ENCODE peak calls at places on chromosomes 16 and 17, in eight cellular contexts. M, Z, B, E, G, U, P and F are unnamed samples.

GRCh38 chr16:46871587-46871986 is 12.6 kb upstream of the GPT2 start:
- DNase-seq in M (no peak), Z (no peak), B (no peak), E (no peak), G (no peak), U (no peak), P (no peak), F (no peak)

GRCh38 chr17:3040882-3041281 is 22.5 kb downstream of the OR1D5 start:
- DNase-seq in M (no peak), Z (no peak), B (no peak), E (no peak), G (no peak), U (no peak), P (no peak), F (no peak)

GRCh38 chr17:40564883-40565744 is at the start of gene CCR7:
- DNase-seq in M (no peak), Z (no peak), B (no peak), E (no peak), G (no peak), U (no peak), P (no peak), F (no peak)

GRCh38 chr16:79451196-79451816 is 149.2 kb downstream of the MAF start:
- DNase-seq in M (no peak), Z (no peak), B (no peak), E (no peak), G (no peak), U (no peak), P (no peak), F (no peak)

GRCh38 chr16:4646773-4647660 is 22.4 kb downstream of the MGRN1 start:
- DNase-seq in M (no peak), Z (no peak), B (no peak), E (no peak), G (no peak), U (no peak), P (no peak), F (no peak)

GRCh38 chr17:44779211-44780025 is 20.6 kb downstream of the ADAM11 start:
- DNase-seq in M (peak), Z (peak), B (peak), E (peak), G (peak), U (peak), P (peak), F (no peak)

GRCh38 chr16:66266436-66267286 is 99.8 kb upstream of the CDH5 start:
- DNase-seq in M (peak), Z (peak), B (no peak), E (no peak), G (peak), U (no peak), P (peak), F (no peak)

GRCh38 chr16:70786020-70786419 is 14.9 kb downstream of the VAC14 start:
- DNase-seq in M (no peak), Z (no peak), B (no peak), E (no peak), G (no peak), U (no peak), P (no peak), F (no peak)

GRCh38 chr17:61307905-61308886 is 91.4 kb upstream of the TBX2 start:
- DNase-seq in M (peak), Z (peak), B (peak), E (no peak), G (peak), U (no peak), P (peak), F (no peak)

GRCh38 chr17:61325382-61326073 is 74.1 kb upstream of the TBX2 start:
- DNase-seq in M (no peak), Z (no peak), B (peak), E (no peak), G (peak), U (no peak), P (peak), F (no peak)

GRCh38 chr17:1109606-1110523 is 69.9 kb downstream of the ABR start:
- DNase-seq in M (no peak), Z (no peak), B (peak), E (peak), G (peak), U (no peak), P (no peak), F (no peak)

GRCh38 chr17:79993390-79994221 is 42.1 kb downstream of the TBC1D16 start:
- DNase-seq in M (peak), Z (peak), B (no peak), E (no peak), G (peak), U (no peak), P (peak), F (no peak)

GRCh38 chr17:74815671-74816370 is 39.7 kb upstream of the NAT9 start:
- DNase-seq in M (no peak), Z (no peak), B (no peak), E (peak), G (no peak), U (peak), P (no peak), F (no peak)
- TF ChIP-seq CTCF in M (peak), Z (no peak), B (peak), E (peak), G (peak), U (peak), P (no peak), F (no peak)

DNA sequence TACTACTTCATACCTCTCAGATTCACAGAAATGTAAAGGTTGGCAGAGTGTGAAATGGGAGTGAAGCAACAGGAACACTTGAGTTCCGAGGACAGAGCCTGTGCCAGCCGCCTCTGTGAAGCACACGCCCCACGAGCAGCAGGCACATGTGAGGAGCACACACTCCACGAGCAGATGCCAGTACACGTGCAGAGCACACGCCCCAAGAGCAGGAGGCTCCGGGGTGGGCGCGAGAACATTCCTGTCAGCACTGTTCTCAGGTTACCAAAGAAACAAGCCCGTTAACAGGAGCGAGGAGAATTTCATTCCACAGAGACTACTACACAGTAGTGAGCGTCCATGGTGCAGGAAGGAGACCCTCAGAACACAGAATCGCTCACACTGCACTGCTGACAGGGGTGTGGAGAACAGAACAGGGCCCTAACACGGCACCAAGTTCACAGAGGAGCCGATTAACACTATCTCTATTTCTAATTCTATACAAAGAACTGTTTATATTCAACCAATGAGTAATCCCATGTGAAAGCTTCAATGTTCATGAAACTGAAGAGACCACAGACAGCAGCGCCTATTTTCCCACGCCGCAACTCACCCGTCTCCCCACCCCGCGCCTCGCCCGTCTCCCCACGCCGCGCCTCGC is 40.1 kb downstream of the KLHDC4 start:
- DNase-seq in M (peak), Z (no peak), B (no peak), E (no peak), G (no peak), U (no peak), P (peak), F (no peak)
- TF ChIP-seq CTCF in M (no peak), Z (no peak), B (no peak), E (no peak), G (no peak), U (no peak), P (no peak), F (no peak)

GRCh38 chr16:75794426-75794825 is 68.1 kb upstream of the CPHXL start:
- DNase-seq in M (no peak), Z (no peak), B (no peak), E (no peak), G (no peak), U (no peak), P (no peak), F (no peak)
- TF ChIP-seq CTCF in M (no peak), Z (no peak), B (no peak), E (no peak), G (no peak), U (no peak), P (no peak), F (no peak)

DNA sequence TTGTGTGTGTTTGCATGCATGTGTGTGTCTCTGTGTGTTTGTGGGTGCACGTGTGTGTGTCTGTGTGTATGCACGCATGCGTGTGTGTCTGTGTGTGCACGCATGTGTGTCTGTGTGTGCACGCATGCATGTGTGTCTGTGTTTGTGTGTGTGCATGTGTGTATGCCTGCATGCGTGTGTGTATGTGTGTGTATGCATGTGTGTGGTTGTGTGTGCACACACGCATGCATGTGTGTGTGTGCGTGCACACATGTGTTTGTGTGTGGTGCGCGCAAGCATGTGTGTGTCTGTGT is 239.9 kb upstream of the TNRC6C start:
- DNase-seq in M (no peak), Z (no peak), B (no peak), E (no peak), G (no peak), U (no peak), P (no peak), F (no peak)
- TF ChIP-seq CTCF in M (no peak), Z (no peak), B (no peak), E (no peak), G (no peak), U (no peak), P (no peak), F (no peak)

GRCh38 chr17:7436556-7437368 is 1.5 kb downstream of the TMEM102 start:
- DNase-seq in M (peak), Z (no peak), B (peak), E (peak), G (peak), U (peak), P (peak), F (no peak)
- TF ChIP-seq CTCF in M (peak), Z (peak), B (peak), E (peak), G (peak), U (peak), P (peak), F (peak)

GRCh38 chr17:9874722-9875121 is 30.3 kb downstream of the RCVRN start:
- DNase-seq in M (no peak), Z (no peak), B (no peak), E (no peak), G (no peak), U (no peak), P (no peak), F (no peak)
- TF ChIP-seq CTCF in M (no peak), Z (no peak), B (peak), E (no peak), G (no peak), U (no peak), P (no peak), F (no peak)

GRCh38 chr17:8632087-8632486 is 1.6 kb upstream of the MYH10 start:
- DNase-seq in M (no peak), Z (no peak), B (no peak), E (peak), G (no peak), U (peak), P (no peak), F (no peak)

GRCh38 chr17:8630227-8630801 is at the start of gene MYH10:
- DNase-seq in M (no peak), Z (no peak), B (no peak), E (no peak), G (no peak), U (no peak), P (no peak), F (no peak)

GRCh38 chr17:8629371-8630226 is 926 bp downstream of the MYH10 start:
- DNase-seq in M (peak), Z (no peak), B (no peak), E (peak), G (no peak), U (peak), P (peak), F (no peak)

GRCh38 chr17:8631554-8631877 is 991 bp upstream of the MYH10 start:
- DNase-seq in M (peak), Z (no peak), B (no peak), E (no peak), G (no peak), U (no peak), P (no peak), F (no peak)

DNA sequence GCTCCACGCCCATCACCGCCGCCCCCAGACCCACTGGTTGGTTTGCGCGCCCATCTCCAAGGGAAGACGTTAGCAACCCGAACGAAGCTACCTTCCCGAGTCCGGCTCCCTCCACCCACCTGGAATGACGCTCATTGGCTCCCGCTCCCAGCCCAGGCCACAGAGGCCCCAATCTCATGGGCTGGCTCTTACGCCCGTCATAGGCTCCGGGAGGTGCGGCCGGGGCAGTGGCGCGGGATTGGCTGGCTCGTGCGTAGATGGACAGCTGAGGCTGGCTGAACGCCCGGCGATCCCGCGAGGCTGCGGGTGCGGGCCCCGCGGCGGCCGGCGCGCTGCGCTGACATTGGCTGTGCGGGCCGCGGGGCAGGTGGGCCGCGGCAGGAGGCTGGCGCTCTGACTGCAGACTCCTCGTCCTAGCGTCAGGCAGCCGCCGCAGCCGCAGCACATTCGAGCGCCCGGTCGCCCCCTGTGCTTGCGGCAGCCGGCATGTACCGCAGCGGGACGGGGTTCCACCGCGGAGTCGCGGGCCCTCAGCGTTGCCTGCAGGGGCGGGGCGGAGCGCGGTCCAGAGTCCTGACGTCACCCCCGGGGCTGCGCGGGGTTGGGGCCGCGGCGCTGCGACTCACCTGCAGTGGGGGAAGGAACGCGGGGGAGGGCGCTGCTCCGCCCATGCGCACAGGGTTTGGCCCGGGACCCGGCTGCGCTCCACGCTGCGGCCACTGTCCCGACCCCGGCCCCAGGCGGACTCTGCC is 453 bp upstream of the MYH10 start:
- DNase-seq in M (peak), Z (peak), B (peak), E (peak), G (peak), U (peak), P (peak), F (peak)
- TF ChIP-seq CTCF in M (no peak), Z (peak), B (peak), E (peak), G (peak), U (no peak), P (no peak), F (no peak)

GRCh38 chr16:50862818-50863672 is 121.2 kb downstream of the CYLD start:
- DNase-seq in M (no peak), Z (no peak), B (no peak), E (no peak), G (no peak), U (no peak), P (no peak), F (no peak)
- TF ChIP-seq CTCF in M (no peak), Z (no peak), B (no peak), E (no peak), G (no peak), U (no peak), P (no peak), F (no peak)